ENCODE peak calls at places on chromosomes 6 and 20, in nine cellular contexts. Y, W, B, M, H, O, A, S and N are unnamed samples.

GRCh38 chr20:44154521-44155001 is 32.4 kb downstream of the JPH2 start:
- DNase-seq in B (no peak), M (peak; percentile 86), W (no peak), A (no peak), S (no peak), Y (no peak), H (no peak), O (no peak), N (no peak)

GRCh38 chr6:67680297-67680932 is 954.7 kb upstream of the ADGRB3 start:
- DNase-seq in M (peak; percentile 17), W (no peak), O (no peak), Y (no peak), S (peak; percentile 68), B (no peak), A (no peak), H (no peak), N (no peak)

GRCh38 chr6:134196568-134197301 is 121.2 kb downstream of the SGK1 start:
- DNase-seq in S (peak; percentile 28), H (no peak), M (no peak), A (no peak), W (no peak), B (no peak), Y (no peak), O (no peak), N (no peak)

GRCh38 chr20:21571841-21572690 is 58.2 kb upstream of the NKX2-2 start:
- DNase-seq in O (peak; percentile 20), B (no peak), Y (peak; percentile 37), M (peak; percentile 2), A (peak; percentile 39), H (no peak), W (peak; percentile 11), S (peak; percentile 11), N (no peak)

GRCh38 chr6:104579464-104579863 is 280.3 kb downstream of the HACE1 start:
- DNase-seq in B (no peak), W (no peak), O (no peak), M (no peak), A (peak; percentile 25), Y (no peak), H (no peak), S (no peak), N (no peak)

GRCh38 chr20:9338101-9338500 is 176.3 kb upstream of the LAMP5 start:
- DNase-seq in W (no peak), B (no peak), Y (no peak), M (no peak), O (no peak), A (no peak), H (no peak), S (no peak), N (no peak)

GRCh38 chr6:105898286-105898685 is 187.8 kb upstream of the PRDM1 start:
- DNase-seq in B (no peak), H (no peak), Y (no peak), O (no peak), W (no peak), A (no peak), S (peak; percentile 12), M (peak; percentile 86), N (peak; percentile 24)

GRCh38 chr6:145704153-145704781 is 31.1 kb downstream of the EPM2A start:
- DNase-seq in Y (peak; percentile 15), M (peak; percentile 20), H (no peak), O (no peak), W (no peak), A (peak; percentile 9), S (peak; percentile 44), B (no peak), N (no peak)

GRCh38 chr6:95686272-95686671 is 108.9 kb downstream of the MANEA start:
- DNase-seq in B (no peak), M (no peak), A (no peak), H (no peak), W (no peak), O (no peak), S (no peak), Y (no peak), N (no peak)

GRCh38 chr6:154890874-154891273 is 104.2 kb upstream of the TIAM2 start:
- DNase-seq in Y (no peak), M (no peak), W (no peak), B (no peak), H (no peak), S (no peak), A (no peak), O (no peak), N (no peak)

GRCh38 chr6:144305985-144306384 is 20.9 kb downstream of the UTRN start:
- DNase-seq in B (no peak), W (no peak), A (no peak), Y (peak; percentile 18), M (peak; percentile 60), H (no peak), O (no peak), S (peak; percentile 84), N (no peak)

GRCh38 chr6:44712353-44713147 is 325.0 kb downstream of the CDC5L start:
- DNase-seq in M (no peak), O (no peak), B (no peak), W (no peak), S (no peak), A (no peak), H (no peak), Y (no peak), N (no peak)

GRCh38 chr6:152151930-152152329 is 344.4 kb downstream of the ESR1 start:
- DNase-seq in O (no peak), B (no peak), M (no peak), W (no peak), A (no peak), Y (no peak), H (no peak), S (no peak), N (no peak)

GRCh38 chr20:63360850-63361497 is at the start of gene CHRNA4:
- DNase-seq in S (no peak), Y (no peak), A (peak; percentile 40), H (no peak), O (no peak), W (no peak), B (peak; percentile 37), M (no peak), N (no peak)

GRCh38 chr6:153101461-153101860 is 29.6 kb downstream of the RGS17 start:
- DNase-seq in H (no peak), S (no peak), B (no peak), A (no peak), Y (peak; percentile 27), W (no peak), M (no peak), O (no peak), N (no peak)

GRCh38 chr20:51036827-51037229 is 13.9 kb upstream of the KCNG1 start:
- DNase-seq in M (peak; percentile 42), B (no peak), S (no peak), O (no peak), H (no peak), A (no peak), Y (no peak), W (no peak), N (no peak)

GRCh38 chr6:8027965-8028651 is 36.1 kb downstream of the BLOC1S5 start:
- DNase-seq in W (no peak), B (no peak), S (peak; percentile 47), O (no peak), H (no peak), Y (no peak), A (no peak), M (peak; percentile 34), N (no peak)

GRCh38 chr6:105838156-105838555 is 248.0 kb upstream of the PRDM1 start:
- DNase-seq in H (no peak), W (no peak), A (no peak), S (peak; percentile 9), B (no peak), O (no peak), M (no peak), Y (no peak), N (no peak)

GRCh38 chr6:71038966-71039365 is 82.1 kb upstream of the B3GAT2 start:
- DNase-seq in O (no peak), W (no peak), M (no peak), H (no peak), Y (no peak), S (no peak), B (no peak), A (no peak), N (no peak)

GRCh38 chr6:35804996-35805736 is at the start of gene LHFPL5:
- DNase-seq in M (no peak), W (peak; percentile 47), B (peak; percentile 50), O (peak; percentile 4), S (peak; percentile 26), Y (peak; percentile 64), A (peak; percentile 87), H (peak; percentile 76), N (peak; percentile 83)